ENCODE peak calls at places on chromosome 13, in eight cellular contexts. One of them, this sample, is unnamed.
A peak's percentile ranks its signal among the peaks of the same experiment; 100 is the strongest.

GRCh38 chr13:111491021-111491420 is 170.6 kb downstream of the TEX29 start:
- DNase-seq in Peyer's patch: no peak
- DNase-seq in left ventricle myocardium inferior: no peak
- DNase-seq in ascending aorta: no peak
- DNase-seq in fibroblast of lung: no peak
- DNase-seq in sigmoid colon: peak; percentile 26
- DNase-seq in IMR-90: no peak
- DNase-seq in GM23338: peak; percentile 19
- DNase-seq in this sample: no peak

GRCh38 chr13:110964229-110965037 is 49.6 kb upstream of the ANKRD10 start:
- DNase-seq in ascending aorta: no peak
- DNase-seq in IMR-90: no peak
- DNase-seq in left ventricle myocardium inferior: no peak
- DNase-seq in fibroblast of lung: no peak
- DNase-seq in Peyer's patch: no peak
- DNase-seq in sigmoid colon: no peak
- DNase-seq in GM23338: no peak
- DNase-seq in this sample: no peak

GRCh38 chr13:73372691-73373627 is 314.2 kb downstream of the KLF5 start:
- DNase-seq in GM23338: no peak
- DNase-seq in ascending aorta: no peak
- DNase-seq in fibroblast of lung: no peak
- DNase-seq in Peyer's patch: no peak
- DNase-seq in left ventricle myocardium inferior: no peak
- DNase-seq in IMR-90: no peak
- DNase-seq in sigmoid colon: no peak
- DNase-seq in this sample: no peak

GRCh38 chr13:80040219-80040976 is 300.5 kb downstream of the SPRY2 start:
- DNase-seq in ascending aorta: no peak
- DNase-seq in fibroblast of lung: peak; percentile 96
- DNase-seq in left ventricle myocardium inferior: no peak
- DNase-seq in sigmoid colon: no peak
- DNase-seq in GM23338: no peak
- DNase-seq in Peyer's patch: no peak
- DNase-seq in IMR-90: peak; percentile 100
- DNase-seq in this sample: peak; percentile 99

GRCh38 chr13:36820222-36820621 is 1.2 kb downstream of the RFXAP start:
- DNase-seq in fibroblast of lung: no peak
- DNase-seq in IMR-90: no peak
- DNase-seq in sigmoid colon: no peak
- DNase-seq in GM23338: no peak
- DNase-seq in Peyer's patch: no peak
- DNase-seq in ascending aorta: no peak
- DNase-seq in left ventricle myocardium inferior: no peak
- DNase-seq in this sample: peak; percentile 18

GRCh38 chr13:76723551-76724232 is 162.5 kb downstream of the KCTD12 start:
- DNase-seq in Peyer's patch: no peak
- DNase-seq in fibroblast of lung: peak; percentile 58
- DNase-seq in left ventricle myocardium inferior: peak; percentile 15
- DNase-seq in ascending aorta: no peak
- DNase-seq in IMR-90: peak; percentile 89
- DNase-seq in sigmoid colon: no peak
- DNase-seq in GM23338: peak; percentile 47
- DNase-seq in this sample: peak; percentile 62

GRCh38 chr13:106851251-106851650 is 283.3 kb upstream of the ARGLU1 start:
- DNase-seq in fibroblast of lung: no peak
- DNase-seq in Peyer's patch: no peak
- DNase-seq in sigmoid colon: no peak
- DNase-seq in IMR-90: peak; percentile 18
- DNase-seq in left ventricle myocardium inferior: no peak
- DNase-seq in GM23338: no peak
- DNase-seq in ascending aorta: no peak
- DNase-seq in this sample: peak; percentile 34

GRCh38 chr13:113320226-113320875 is 23.3 kb downstream of the LAMP1 start:
- DNase-seq in fibroblast of lung: no peak
- DNase-seq in IMR-90: no peak
- DNase-seq in sigmoid colon: no peak
- DNase-seq in Peyer's patch: no peak
- DNase-seq in GM23338: no peak
- DNase-seq in left ventricle myocardium inferior: no peak
- DNase-seq in ascending aorta: no peak
- DNase-seq in this sample: no peak

GRCh38 chr13:47168086-47168485 is 271.2 kb upstream of the HTR2A start:
- DNase-seq in ascending aorta: no peak
- DNase-seq in Peyer's patch: no peak
- DNase-seq in fibroblast of lung: peak; percentile 88
- DNase-seq in left ventricle myocardium inferior: no peak
- DNase-seq in IMR-90: peak; percentile 92
- DNase-seq in GM23338: no peak
- DNase-seq in sigmoid colon: no peak
- DNase-seq in this sample: peak; percentile 48

GRCh38 chr13:93045836-93046235 is 180.8 kb upstream of the GPC6 start:
- DNase-seq in GM23338: no peak
- DNase-seq in Peyer's patch: no peak
- DNase-seq in sigmoid colon: no peak
- DNase-seq in IMR-90: peak; percentile 58
- DNase-seq in fibroblast of lung: no peak
- DNase-seq in left ventricle myocardium inferior: no peak
- DNase-seq in ascending aorta: no peak
- DNase-seq in this sample: no peak

GRCh38 chr13:30976041-30976440 is 43.6 kb downstream of the TEX26 start:
- DNase-seq in fibroblast of lung: no peak
- DNase-seq in left ventricle myocardium inferior: no peak
- DNase-seq in IMR-90: no peak
- DNase-seq in Peyer's patch: no peak
- DNase-seq in ascending aorta: no peak
- DNase-seq in GM23338: no peak
- DNase-seq in sigmoid colon: no peak
- DNase-seq in this sample: no peak

GRCh38 chr13:46810440-46810839 is 13.5 kb upstream of the ESD start:
- DNase-seq in GM23338: no peak
- DNase-seq in IMR-90: no peak
- DNase-seq in Peyer's patch: no peak
- DNase-seq in ascending aorta: no peak
- DNase-seq in sigmoid colon: no peak
- DNase-seq in fibroblast of lung: no peak
- DNase-seq in left ventricle myocardium inferior: no peak
- DNase-seq in this sample: no peak

GRCh38 chr13:103067751-103068563 is 1.7 kb upstream of the SLC10A2 start:
- DNase-seq in IMR-90: no peak
- DNase-seq in left ventricle myocardium inferior: no peak
- DNase-seq in sigmoid colon: no peak
- DNase-seq in GM23338: peak; percentile 64
- DNase-seq in ascending aorta: no peak
- DNase-seq in Peyer's patch: no peak
- DNase-seq in fibroblast of lung: no peak
- DNase-seq in this sample: peak; percentile 47

GRCh38 chr13:45055198-45055901 is 65.0 kb upstream of the GTF2F2 start:
- DNase-seq in ascending aorta: no peak
- DNase-seq in GM23338: no peak
- DNase-seq in sigmoid colon: peak; percentile 66
- DNase-seq in left ventricle myocardium inferior: no peak
- DNase-seq in fibroblast of lung: peak; percentile 77
- DNase-seq in IMR-90: peak; percentile 93
- DNase-seq in Peyer's patch: no peak
- DNase-seq in this sample: peak; percentile 82

GRCh38 chr13:107031691-107032090 is 463.8 kb upstream of the ARGLU1 start:
- DNase-seq in sigmoid colon: no peak
- DNase-seq in ascending aorta: no peak
- DNase-seq in fibroblast of lung: peak; percentile 25
- DNase-seq in left ventricle myocardium inferior: no peak
- DNase-seq in Peyer's patch: no peak
- DNase-seq in IMR-90: no peak
- DNase-seq in GM23338: no peak
- DNase-seq in this sample: no peak

GRCh38 chr13:23578411-23579071 is 8.3 kb downstream of the TNFRSF19 start:
- DNase-seq in ascending aorta: no peak
- DNase-seq in IMR-90: peak; percentile 69
- DNase-seq in fibroblast of lung: peak; percentile 76
- DNase-seq in Peyer's patch: peak; percentile 49
- DNase-seq in sigmoid colon: peak; percentile 82
- DNase-seq in left ventricle myocardium inferior: peak; percentile 82
- DNase-seq in GM23338: peak; percentile 74
- DNase-seq in this sample: no peak
- H3K27ac ChIP-seq in ascending aorta: no peak overlapping the region
- H3K27ac ChIP-seq in IMR-90: peak overlapping the region; percentile 78
- H3K27ac ChIP-seq in fibroblast of lung: peak overlapping the region; percentile 58
- H3K27ac ChIP-seq in Peyer's patch: peak overlapping the region; percentile 69
- H3K27ac ChIP-seq in sigmoid colon: peak overlapping the region; percentile 79
- H3K27ac ChIP-seq in left ventricle myocardium inferior: peak overlapping the region; percentile 91
- H3K27ac ChIP-seq in GM23338: no peak overlapping the region
- H3K27ac ChIP-seq in this sample: peak overlapping the region; percentile 78

GRCh38 chr13:51588406-51588949 is 4.2 kb downstream of the WDFY2 start:
- DNase-seq in IMR-90: no peak
- DNase-seq in ascending aorta: no peak
- DNase-seq in fibroblast of lung: no peak
- DNase-seq in left ventricle myocardium inferior: no peak
- DNase-seq in sigmoid colon: no peak
- DNase-seq in GM23338: no peak
- DNase-seq in Peyer's patch: no peak
- DNase-seq in this sample: no peak

GRCh38 chr13:51590231-51590630 is 6.0 kb downstream of the WDFY2 start:
- DNase-seq in Peyer's patch: no peak
- DNase-seq in GM23338: no peak
- DNase-seq in fibroblast of lung: no peak
- DNase-seq in ascending aorta: no peak
- DNase-seq in sigmoid colon: no peak
- DNase-seq in IMR-90: no peak
- DNase-seq in left ventricle myocardium inferior: no peak
- DNase-seq in this sample: no peak

GRCh38 chr13:51589793-51590192 is 5.5 kb downstream of the WDFY2 start:
- DNase-seq in left ventricle myocardium inferior: no peak
- DNase-seq in GM23338: no peak
- DNase-seq in IMR-90: no peak
- DNase-seq in ascending aorta: no peak
- DNase-seq in Peyer's patch: no peak
- DNase-seq in fibroblast of lung: no peak
- DNase-seq in sigmoid colon: no peak
- DNase-seq in this sample: no peak

GRCh38 chr13:51594432-51594831 is 10.2 kb downstream of the WDFY2 start:
- DNase-seq in sigmoid colon: no peak
- DNase-seq in GM23338: no peak
- DNase-seq in Peyer's patch: no peak
- DNase-seq in IMR-90: no peak
- DNase-seq in ascending aorta: no peak
- DNase-seq in fibroblast of lung: no peak
- DNase-seq in left ventricle myocardium inferior: no peak
- DNase-seq in this sample: no peak

GRCh38 chr13:51590966-51591627 is 6.8 kb downstream of the WDFY2 start:
- DNase-seq in GM23338: peak; percentile 33
- DNase-seq in ascending aorta: no peak
- DNase-seq in sigmoid colon: no peak
- DNase-seq in fibroblast of lung: peak; percentile 90
- DNase-seq in left ventricle myocardium inferior: no peak
- DNase-seq in Peyer's patch: no peak
- DNase-seq in IMR-90: peak; percentile 90
- DNase-seq in this sample: peak; percentile 77
- H3K4me1 ChIP-seq in GM23338: peaks cover 78% of the 10 kb centered on the region
- H3K4me1 ChIP-seq in ascending aorta: peaks cover 26% of the 10 kb centered on the region
- H3K4me1 ChIP-seq in sigmoid colon: peaks cover 26% of the 10 kb centered on the region
- H3K4me1 ChIP-seq in fibroblast of lung: peaks cover 20% of the 10 kb centered on the region
- H3K4me1 ChIP-seq in left ventricle myocardium inferior: peaks cover 49% of the 10 kb centered on the region
- H3K4me1 ChIP-seq in Peyer's patch: no peaks in the 10 kb centered on the region
- H3K4me1 ChIP-seq in IMR-90: peaks cover 7% of the 10 kb centered on the region
- H3K4me1 ChIP-seq in this sample: peaks cover 59% of the 10 kb centered on the region

DNA sequence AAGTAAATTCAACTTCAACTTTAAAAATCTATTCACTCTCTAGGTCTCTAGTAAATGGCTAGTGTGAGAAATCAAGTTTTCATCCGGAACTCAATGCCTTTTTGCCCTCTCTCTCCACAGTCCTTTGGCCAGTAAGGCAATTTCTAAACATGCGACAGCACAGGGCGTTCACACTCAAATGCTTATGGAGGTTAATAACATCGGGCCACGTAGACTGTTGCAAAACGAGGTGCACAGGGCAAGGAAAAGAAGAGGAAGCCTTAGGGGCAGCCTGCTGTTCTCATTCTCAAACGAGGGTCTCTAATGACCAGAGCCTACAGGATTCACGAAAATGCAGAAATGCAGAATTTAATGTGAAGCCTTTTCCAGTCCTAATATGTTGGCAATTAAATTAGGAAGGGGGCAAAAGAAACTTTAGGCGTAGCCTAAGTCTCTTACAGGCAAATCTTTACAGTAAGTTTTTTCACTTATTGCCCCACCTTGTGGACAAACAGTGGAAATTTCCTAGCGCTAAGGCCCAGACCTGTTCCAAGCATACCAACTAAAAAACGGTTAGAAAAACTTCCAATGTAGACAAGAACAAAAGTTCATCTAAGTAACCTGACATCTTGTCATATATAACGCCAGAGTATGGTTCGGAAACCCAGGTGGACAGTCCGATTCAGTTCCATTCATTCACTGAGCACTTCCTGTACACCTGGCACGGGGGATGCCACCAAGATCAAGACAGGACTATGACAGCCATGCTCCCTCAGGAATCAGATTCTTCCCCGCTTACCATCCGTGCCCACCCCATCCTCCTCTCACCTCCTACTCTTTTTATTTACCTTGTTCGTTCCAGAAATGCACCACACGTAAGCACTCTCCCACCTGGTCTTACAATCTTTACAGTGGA is 5.1 kb downstream of the ZAR1L start:
- DNase-seq in left ventricle myocardium inferior: no peak
- DNase-seq in IMR-90: peak; percentile 72
- DNase-seq in ascending aorta: no peak
- DNase-seq in Peyer's patch: no peak
- DNase-seq in GM23338: peak; percentile 74
- DNase-seq in fibroblast of lung: peak; percentile 83
- DNase-seq in sigmoid colon: no peak
- DNase-seq in this sample: no peak
- TF ChIP-seq CTCF in left ventricle myocardium inferior: peak; percentile 86
- TF ChIP-seq CTCF in IMR-90: peak; percentile 78
- TF ChIP-seq CTCF in ascending aorta: peak; percentile 71
- TF ChIP-seq CTCF in Peyer's patch: peak; percentile 82
- TF ChIP-seq CTCF in GM23338: peak; percentile 82
- TF ChIP-seq CTCF in fibroblast of lung: peak; percentile 73
- TF ChIP-seq CTCF in sigmoid colon: peak; percentile 71
- TF ChIP-seq CTCF in this sample: peak; percentile 77

DNA sequence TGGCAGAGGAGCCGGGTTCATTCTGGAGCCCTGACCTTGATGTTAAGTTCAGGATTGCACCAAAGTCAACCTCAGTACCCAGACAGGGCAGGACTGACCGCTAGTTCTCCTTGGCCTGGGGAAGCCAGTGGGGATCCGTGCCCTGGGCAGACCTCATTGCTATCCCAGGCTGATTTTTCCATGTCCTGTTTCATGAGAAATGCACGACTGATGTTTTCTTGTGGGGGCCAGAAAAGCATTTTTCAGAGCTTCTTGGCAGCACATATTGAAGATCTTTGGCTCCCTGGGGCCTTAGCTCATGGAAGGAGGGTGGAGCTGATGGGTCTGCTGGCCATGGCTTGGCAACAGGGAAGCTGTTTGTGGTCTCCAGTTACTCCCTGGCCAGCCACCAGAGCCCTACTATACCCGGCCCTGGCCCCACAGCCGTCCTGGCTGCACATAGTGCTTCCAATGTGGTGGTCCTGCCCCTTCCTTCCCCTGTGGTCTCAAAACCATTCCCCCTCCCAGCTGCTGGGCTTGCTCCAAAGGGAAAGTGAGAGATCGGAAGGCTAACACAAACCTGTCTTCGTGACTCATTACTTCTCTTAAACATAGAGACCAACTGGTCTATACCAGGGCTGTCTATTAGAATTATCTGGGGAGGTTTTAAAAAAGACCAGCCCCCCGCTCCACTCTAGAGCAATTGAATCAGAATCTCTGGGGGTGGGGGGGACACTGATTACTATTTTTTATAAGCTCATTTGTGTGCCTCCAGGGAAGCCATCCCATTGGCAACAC is 11.3 kb downstream of the IL17D start:
- DNase-seq in fibroblast of lung: peak; percentile 94
- DNase-seq in IMR-90: peak; percentile 49
- DNase-seq in sigmoid colon: peak; percentile 82
- DNase-seq in GM23338: no peak
- DNase-seq in left ventricle myocardium inferior: peak; percentile 68
- DNase-seq in Peyer's patch: no peak
- DNase-seq in ascending aorta: no peak
- DNase-seq in this sample: no peak
- H3K27ac ChIP-seq in fibroblast of lung: peak overlapping the region; percentile 54
- H3K27ac ChIP-seq in IMR-90: no peak overlapping the region
- H3K27ac ChIP-seq in sigmoid colon: peak overlapping the region; percentile 66
- H3K27ac ChIP-seq in GM23338: no peak overlapping the region
- H3K27ac ChIP-seq in left ventricle myocardium inferior: peak overlapping the region; percentile 80
- H3K27ac ChIP-seq in Peyer's patch: no peak overlapping the region
- H3K27ac ChIP-seq in ascending aorta: peak overlapping the region; percentile 74
- H3K27ac ChIP-seq in this sample: no peak overlapping the region